ENCODE peak calls at places on chromosomes 12 and 14, in nine cellular contexts. Y, F, P, Z, K, J, B, T and Q are unnamed samples.
A peak's percentile ranks its signal among the peaks of the same experiment; 100 is the strongest.

GRCh38 chr12:104456417-104456949 is at the start of gene CHST11:
- DNase-seq in Z (peak; percentile 89), Y (peak; percentile 39), P (peak; percentile 79), T (peak; percentile 88), K (peak; percentile 69), F (peak; percentile 88), J (peak; percentile 89), B (peak; percentile 87), Q (peak; percentile 63)

GRCh38 chr14:54366726-54367707 is 29.8 kb upstream of the CDKN3 start:
- DNase-seq in Z (no peak), T (peak; percentile 45), B (no peak), K (peak; percentile 38), J (peak; percentile 71), F (peak; percentile 43), Y (peak; percentile 17), P (peak; percentile 70), Q (no peak)

GRCh38 chr12:110373025-110373876 is 30.3 kb downstream of the ANAPC7 start:
- DNase-seq in Z (peak; percentile 29), B (no peak), Y (no peak), P (no peak), T (no peak), F (no peak), J (peak; percentile 42), K (no peak), Q (no peak)

GRCh38 chr12:32069071-32069470 is 37.6 kb upstream of the BICD1 start:
- DNase-seq in J (no peak), P (no peak), Y (no peak), T (no peak), F (no peak), Z (no peak), K (no peak), B (no peak), Q (no peak)

GRCh38 chr12:59149995-59150642 is 229.8 kb upstream of the LRIG3 start:
- DNase-seq in B (no peak), J (no peak), P (peak; percentile 84), Y (no peak), F (no peak), T (peak; percentile 24), K (peak; percentile 16), Z (peak; percentile 16), Q (peak; percentile 44)

GRCh38 chr14:89314274-89314673 is 102.8 kb downstream of the FOXN3 start:
- DNase-seq in P (no peak), T (no peak), Z (no peak), J (no peak), Y (no peak), F (no peak), B (no peak), K (no peak), Q (no peak)

GRCh38 chr14:105290598-105291356 is 10.0 kb downstream of the BRF1 start:
- DNase-seq in Y (no peak), J (no peak), T (no peak), P (no peak), B (no peak), K (no peak), F (no peak), Z (no peak), Q (no peak)

GRCh38 chr12:51621155-51621922 is 30.3 kb downstream of the SCN8A start:
- DNase-seq in F (no peak), Z (no peak), J (no peak), P (peak; percentile 78), T (no peak), B (no peak), K (no peak), Y (no peak), Q (no peak)

DNA sequence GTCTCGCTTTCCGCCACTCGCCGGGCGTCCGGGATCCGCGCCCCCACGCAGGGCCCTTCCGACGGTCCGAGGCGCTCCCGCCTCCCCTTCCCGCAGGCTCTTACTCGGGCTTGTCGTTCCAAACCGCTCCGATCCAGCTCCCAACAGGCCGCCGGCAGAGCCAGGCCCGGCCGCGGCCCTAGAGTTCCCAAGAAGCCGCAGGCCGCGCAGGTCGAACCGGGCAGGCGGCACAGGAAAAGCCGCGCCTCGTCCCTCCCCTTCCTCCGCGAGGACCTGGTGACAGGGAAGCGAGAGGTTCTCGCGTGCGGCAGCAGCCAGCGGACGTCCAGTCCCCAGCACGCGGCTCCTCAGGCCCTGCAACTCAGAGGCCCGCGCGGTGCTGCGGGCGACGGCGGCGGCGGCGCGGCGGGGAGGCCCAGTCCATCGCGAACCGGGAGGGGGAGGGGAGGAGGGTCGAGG is 277 bp downstream of the HECTD1 start:
- DNase-seq in P (no peak), Z (no peak), T (peak; percentile 93), J (no peak), K (no peak), B (no peak), F (no peak), Y (peak; percentile 74), Q (peak; percentile 80)
- TF ChIP-seq POLR2A in P (peak; percentile 56), Z (no peak), T (no peak), J (peak; percentile 16), K (no peak), B (no peak), F (peak; percentile 22), Y (peak; percentile 57), Q (peak; percentile 30)

GRCh38 chr14:65318636-65319506 is 93.7 kb upstream of the FUT8 start:
- DNase-seq in F (no peak), K (no peak), J (no peak), Z (no peak), B (no peak), T (no peak), P (no peak), Y (no peak), Q (no peak)

GRCh38 chr14:65321370-65321875 is 91.1 kb upstream of the FUT8 start:
- DNase-seq in T (no peak), Z (no peak), Y (no peak), B (no peak), F (no peak), P (no peak), K (no peak), J (no peak), Q (no peak)

GRCh38 chr14:65320661-65321308 is 91.7 kb upstream of the FUT8 start:
- DNase-seq in F (no peak), J (no peak), T (no peak), Z (no peak), K (peak; percentile 13), Y (no peak), B (no peak), P (no peak), Q (no peak)
- H3K27ac ChIP-seq in F (no peak overlapping the region), J (no peak overlapping the region), T (no peak overlapping the region), Z (no peak overlapping the region), K (no peak overlapping the region), Y (no peak overlapping the region), B (no peak overlapping the region), P (no peak overlapping the region), Q (no peak overlapping the region)

GRCh38 chr12:120930032-120930431 is 25.9 kb upstream of the SPPL3 start:
- DNase-seq in K (no peak), Z (no peak), F (no peak), T (no peak), P (no peak), B (no peak), Y (no peak), J (peak; percentile 13), Q (no peak)

GRCh38 chr12:120920178-120920577 is 16.0 kb upstream of the SPPL3 start:
- DNase-seq in Z (no peak), K (no peak), T (no peak), P (no peak), B (no peak), J (no peak), F (no peak), Y (no peak), Q (no peak)

GRCh38 chr12:120922279-120922678 is 18.1 kb upstream of the SPPL3 start:
- DNase-seq in F (no peak), P (no peak), Z (no peak), B (peak; percentile 13), J (peak; percentile 24), K (no peak), Y (no peak), T (no peak), Q (no peak)

GRCh38 chr12:120928864-120929652 is 24.9 kb upstream of the SPPL3 start:
- DNase-seq in Y (peak; percentile 83), Z (no peak), J (peak; percentile 50), K (peak; percentile 80), B (no peak), P (no peak), T (no peak), F (peak; percentile 40), Q (no peak)

DNA sequence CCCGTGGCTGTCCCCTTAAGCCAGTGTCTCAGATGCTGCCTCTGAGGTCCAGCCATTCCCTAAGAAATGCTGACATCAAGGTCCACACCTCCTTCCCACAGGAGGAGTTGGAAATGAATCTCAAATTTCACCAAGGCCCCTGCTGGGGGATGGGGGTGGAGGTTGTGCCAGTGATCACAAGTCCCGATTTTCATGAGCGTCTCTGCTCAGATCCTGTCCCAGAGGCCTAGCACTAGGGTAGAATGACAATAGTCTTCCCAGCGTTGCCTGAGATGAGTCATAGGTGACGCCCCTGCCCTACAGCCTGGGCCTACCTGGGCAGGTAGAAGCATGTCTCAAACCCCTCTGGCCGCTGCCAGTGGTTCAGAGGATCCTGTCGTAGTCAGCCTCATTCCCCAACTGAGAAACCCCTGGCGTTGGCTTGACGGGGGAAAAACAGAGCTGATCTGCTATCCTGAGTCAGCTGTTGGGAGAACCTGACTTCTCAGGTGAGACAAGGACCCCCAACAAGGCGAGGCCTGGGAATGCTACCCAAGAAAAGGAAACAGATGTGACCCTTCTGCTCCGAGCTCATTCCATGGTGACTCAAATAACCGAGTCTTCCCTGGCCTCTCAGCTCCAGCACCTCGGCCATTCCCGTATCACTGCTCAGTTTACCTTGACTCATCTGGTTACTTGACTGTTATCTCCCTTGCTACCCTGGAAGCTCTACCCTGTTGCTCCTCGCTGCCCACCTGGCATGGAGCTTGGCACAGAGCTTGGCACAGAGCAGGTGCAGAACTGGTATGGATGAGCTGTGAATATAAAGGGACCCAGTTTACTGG is 21.8 kb upstream of the SPPL3 start:
- DNase-seq in J (no peak), K (no peak), Y (peak; percentile 74), Z (no peak), B (no peak), F (no peak), P (no peak), T (no peak), Q (no peak)
- TF ChIP-seq POLR2A in J (no peak), K (no peak), Y (no peak), Z (no peak), B (no peak), F (no peak), P (no peak), T (no peak), Q (no peak)

GRCh38 chr12:53591301-53592206 is 34.6 kb downstream of the ATF7 start:
- DNase-seq in Z (no peak), P (no peak), T (no peak), F (no peak), B (no peak), J (peak; percentile 36), Y (no peak), K (no peak), Q (no peak)

GRCh38 chr12:53593031-53593430 is 33.2 kb downstream of the ATF7 start:
- DNase-seq in F (no peak), J (no peak), T (no peak), B (no peak), P (no peak), K (no peak), Y (no peak), Z (no peak), Q (no peak)

GRCh38 chr12:53596920-53597363 is 29.2 kb downstream of the ATF7 start:
- DNase-seq in B (no peak), K (no peak), J (no peak), F (no peak), P (peak; percentile 59), T (no peak), Z (no peak), Y (no peak), Q (no peak)

GRCh38 chr12:53599579-53599978 is 26.6 kb downstream of the ATF7 start:
- DNase-seq in Y (no peak), T (no peak), J (no peak), Z (no peak), P (no peak), F (no peak), B (no peak), K (no peak), Q (no peak)

DNA sequence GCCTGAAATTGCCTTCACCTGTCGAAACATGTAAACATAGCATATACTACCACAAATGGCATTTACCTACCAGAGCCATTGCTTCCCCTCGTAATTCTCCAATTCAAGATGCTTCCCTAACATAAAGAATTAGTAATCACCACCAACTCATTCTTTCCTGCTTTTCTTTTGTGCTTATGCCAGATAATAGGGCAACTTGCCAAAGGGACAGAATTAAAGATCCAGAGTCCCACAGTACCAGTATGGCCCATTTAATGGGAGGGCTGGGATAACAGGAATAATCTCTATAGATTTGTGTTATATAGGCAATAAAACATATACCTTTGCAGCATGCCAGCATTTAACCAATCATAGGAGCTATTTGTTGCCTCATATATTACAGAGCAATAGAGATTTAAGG is 31.0 kb downstream of the ATF7 start:
- DNase-seq in B (no peak), Z (no peak), Y (no peak), J (no peak), K (no peak), F (no peak), T (no peak), P (no peak), Q (no peak)
- H3K27ac ChIP-seq in B (no peak overlapping the region), Z (peak overlapping the region; percentile 84), Y (no peak overlapping the region), J (peak overlapping the region; percentile 13), K (no peak overlapping the region), F (no peak overlapping the region), T (no peak overlapping the region), P (no peak overlapping the region), Q (no peak overlapping the region)